ENCODE peak calls at places on chromosomes 1 and 21, in ten cellular contexts. H is AG08395, X is T1000, A is amniotic stem cell, Z is HTR-8/SVneo, I is EL, M is SHP77 treated with DMSO at 0.1 percent for 48 hours, R is fibroblast of lung, C is cardiac muscle cell, B is epithelial cell of esophagus. K is an unnamed sample.

GRCh38 chr1:64920936-64921589 is 45.3 kb downstream of the JAK1 start:
- DNase-seq in H (no peak), X (no peak), A (peak), Z (peak), I (peak), M (no peak), R (peak), C (peak), B (peak), K (no peak)

GRCh38 chr1:86195281-86195680 is 38.7 kb upstream of the COL24A1 start:
- DNase-seq in H (no peak), X (no peak), A (no peak), Z (no peak), I (no peak), M (no peak), R (no peak), C (no peak), B (no peak), K (no peak)

GRCh38 chr1:67159233-67159632 is 7.0 kb upstream of the IL23R start:
- DNase-seq in H (no peak), X (no peak), A (no peak), Z (no peak), I (no peak), M (no peak), R (no peak), C (no peak), B (peak), K (no peak)

GRCh38 chr1:6445062-6445763 is 20.6 kb downstream of the ESPN start:
- DNase-seq in H (no peak), X (no peak), A (no peak), Z (no peak), I (peak), M (no peak), R (peak), C (peak), B (peak), K (no peak)

GRCh38 chr1:94514095-94514727 is 27.3 kb downstream of the F3 start:
- DNase-seq in H (peak), X (no peak), A (no peak), Z (no peak), I (no peak), M (no peak), R (peak), C (peak), B (peak), K (no peak)

GRCh38 chr1:64348270-64348669 is 121.7 kb upstream of the CACHD1 start:
- DNase-seq in H (no peak), X (no peak), A (no peak), Z (no peak), I (no peak), M (no peak), R (no peak), C (no peak), B (no peak), K (no peak)

GRCh38 chr1:40592107-40592773 is 60.8 kb downstream of the ZNF684 start:
- DNase-seq in H (no peak), X (no peak), A (no peak), Z (peak), I (peak), M (no peak), R (peak), C (peak), B (peak), K (peak)

GRCh38 chr1:203286161-203286984 is 18.9 kb upstream of the BTG2 start:
- DNase-seq in H (no peak), X (no peak), A (no peak), Z (no peak), I (no peak), M (no peak), R (no peak), C (no peak), B (peak), K (peak)

GRCh38 chr1:208929575-208929974 is 653.9 kb upstream of the CAMK1G start:
- DNase-seq in H (peak), X (no peak), A (no peak), Z (no peak), I (peak), M (no peak), R (peak), C (peak), B (peak), K (no peak)

GRCh38 chr21:36892201-36892600 is 74.3 kb downstream of the HLCS start:
- DNase-seq in H (no peak), X (no peak), A (no peak), Z (no peak), I (no peak), M (no peak), R (no peak), C (no peak), B (no peak), K (no peak)

GRCh38 chr1:44894591-44894990 is 51.5 kb upstream of the PTCH2 start:
- DNase-seq in H (peak), X (no peak), A (no peak), Z (no peak), I (peak), M (no peak), R (peak), C (peak), B (peak), K (no peak)

GRCh38 chr1:230869499-230869898 is 1.2 kb upstream of the C1orf198 start:
- DNase-seq in H (no peak), X (no peak), A (no peak), Z (peak), I (peak), M (no peak), R (peak), C (peak), B (no peak), K (no peak)

GRCh38 chr1:91753878-91754277 is 132.1 kb downstream of the TGFBR3 start:
- DNase-seq in H (no peak), X (no peak), A (no peak), Z (no peak), I (no peak), M (no peak), R (no peak), C (no peak), B (no peak), K (no peak)

GRCh38 chr1:40803902-40804301 is 20.3 kb downstream of the KCNQ4 start:
- DNase-seq in H (no peak), X (no peak), A (no peak), Z (no peak), I (no peak), M (no peak), R (no peak), C (no peak), B (no peak), K (no peak)

GRCh38 chr1:30892671-30893073 is 15.9 kb downstream of the SDC3 start:
- DNase-seq in H (no peak), X (no peak), A (no peak), Z (no peak), I (no peak), M (no peak), R (no peak), C (no peak), B (no peak), K (no peak)

GRCh38 chr1:87528754-87529517 is 200.3 kb downstream of the LMO4 start:
- DNase-seq in H (no peak), X (no peak), A (no peak), Z (no peak), I (no peak), M (no peak), R (no peak), C (no peak), B (no peak), K (no peak)

GRCh38 chr21:41962425-41962966 is 8.7 kb upstream of the C2CD2 start:
- DNase-seq in H (no peak), X (no peak), A (no peak), Z (no peak), I (no peak), M (no peak), R (no peak), C (no peak), B (no peak), K (no peak)

GRCh38 chr1:191508239-191508638 is 650.0 kb upstream of the RGS18 start:
- DNase-seq in H (no peak), X (no peak), A (no peak), Z (no peak), I (no peak), M (no peak), R (no peak), C (no peak), B (no peak), K (no peak)

GRCh38 chr1:25799758-25800537 is at the start of gene SELENON:
- DNase-seq in H (peak), X (peak), A (no peak), Z (peak), I (peak), M (peak), R (peak), C (peak), B (peak), K (peak)

GRCh38 chr1:85195703-85196102 is 5.1 kb downstream of the SYDE2 start:
- DNase-seq in H (no peak), X (no peak), A (no peak), Z (no peak), I (no peak), M (no peak), R (no peak), C (no peak), B (no peak), K (no peak)